ENCODE peak calls at places on chromosomes 4 and X, in ten cellular contexts. Q is A549; N is activated CD4-positive, alpha-beta T cell treated with anti-CD3 and anti-CD28 coated beads, Interleukin-2, amount 10 ng/mL, durations not matched to agents 7 days and 5 days; A is cardiac fibroblast; J is SJSA1; O is endodermal cell; L is mucosa of descending colon; G is spleen; C is lung; E is ovary. U is an unnamed sample.

GRCh38 chrX:12993823-12994222 is 18.9 kb downstream of the TMSB4X start:
- DNase-seq in Q (no peak), N (no peak), A (no peak), J (no peak), O (no peak), L (no peak), G (no peak), C (no peak), E (no peak), U (no peak)

GRCh38 chr4:110970642-110971041 is 347.8 kb upstream of the PITX2 start:
- DNase-seq in Q (peak), N (peak), A (peak), J (peak), O (peak), L (peak), G (no peak), C (no peak), E (no peak), U (no peak)

GRCh38 chr4:144267084-144267483 is 126.6 kb upstream of the GYPA start:
- DNase-seq in Q (no peak), N (no peak), A (no peak), J (no peak), O (no peak), L (no peak), G (no peak), C (no peak), E (no peak), U (no peak)

GRCh38 chr4:74632634-74633033 is 161.7 kb downstream of the BTC start:
- DNase-seq in Q (peak), N (peak), A (peak), J (no peak), O (no peak), L (peak), G (no peak), C (peak), E (no peak), U (no peak)

GRCh38 chrX:103792916-103793540 is 16.4 kb downstream of the PLP1 start:
- DNase-seq in Q (no peak), N (no peak), A (peak), J (no peak), O (no peak), L (no peak), G (no peak), C (no peak), E (no peak), U (no peak)

GRCh38 chr4:76982638-76983579 is 33.4 kb downstream of the SEPTIN11 start:
- DNase-seq in Q (no peak), N (no peak), A (no peak), J (no peak), O (no peak), L (no peak), G (no peak), C (no peak), E (no peak), U (no peak)

GRCh38 chrX:40772290-40772689 is 36.9 kb upstream of the MED14 start:
- DNase-seq in Q (peak), N (no peak), A (peak), J (no peak), O (no peak), L (no peak), G (no peak), C (no peak), E (no peak), U (no peak)

GRCh38 chr4:130077275-130077674 is 981.3 kb downstream of the C4orf33 start:
- DNase-seq in Q (no peak), N (no peak), A (no peak), J (no peak), O (no peak), L (no peak), G (no peak), C (no peak), E (no peak), U (no peak)

GRCh38 chr4:96170198-96170597 is 330.3 kb downstream of the PDHA2 start:
- DNase-seq in Q (peak), N (no peak), A (no peak), J (no peak), O (peak), L (no peak), G (peak), C (no peak), E (no peak), U (no peak)

GRCh38 chrX:77451041-77451440 is 3.9 kb downstream of the FGF16 start:
- DNase-seq in Q (no peak), N (no peak), A (peak), J (no peak), O (no peak), L (no peak), G (no peak), C (no peak), E (no peak), U (no peak)

GRCh38 chrX:2401590-2402360 is 99.0 kb downstream of the DHRSX start:
- DNase-seq in Q (no peak), N (no peak), A (no peak), J (no peak), O (peak), L (peak), G (no peak), C (no peak), E (no peak), U (no peak)

GRCh38 chr4:57291911-57292310 is 181.7 kb upstream of the IGFBP7 start:
- DNase-seq in Q (no peak), N (no peak), A (peak), J (no peak), O (no peak), L (no peak), G (no peak), C (no peak), E (no peak), U (no peak)

GRCh38 chrX:148049441-148049840 is 68.3 kb downstream of the FMR1NB start:
- DNase-seq in Q (peak), N (peak), A (peak), J (no peak), O (no peak), L (no peak), G (no peak), C (no peak), E (no peak), U (no peak)

GRCh38 chr4:110183643-110184042 is 14.8 kb downstream of the ELOVL6 start:
- DNase-seq in Q (no peak), N (no peak), A (no peak), J (no peak), O (no peak), L (no peak), G (no peak), C (no peak), E (no peak), U (no peak)

GRCh38 chr4:137609693-137610450 is 77.6 kb upstream of the PCDH18 start:
- DNase-seq in Q (no peak), N (no peak), A (peak), J (no peak), O (no peak), L (no peak), G (no peak), C (no peak), E (no peak), U (no peak)

GRCh38 chr4:24328300-24328699 is 256.1 kb downstream of the DHX15 start:
- DNase-seq in Q (no peak), N (no peak), A (no peak), J (no peak), O (no peak), L (no peak), G (no peak), C (no peak), E (no peak), U (no peak)

GRCh38 chr4:37981425-37981824 is 21.2 kb downstream of the PTTG2 start:
- DNase-seq in Q (no peak), N (no peak), A (no peak), J (no peak), O (peak), L (no peak), G (no peak), C (no peak), E (no peak), U (no peak)

U was measured in occipital lobe.